ENCODE peak calls at places on chromosomes 2 and 18, in nine cellular contexts. D, M, N, Y, C, G, I, W and K are unnamed samples.

GRCh38 chr2:234722176-234722575 is 225.3 kb upstream of the ARL4C start:
- DNase-seq in D (no peak), M (no peak), N (no peak), Y (no peak), C (no peak), G (no peak), I (no peak), W (no peak), K (no peak)

GRCh38 chr2:18626256-18626668 is 36.9 kb upstream of the NT5C1B start:
- DNase-seq in D (no peak), M (no peak), N (no peak), Y (no peak), C (no peak), G (peak), I (no peak), W (no peak), K (no peak)

GRCh38 chr2:53473236-53473635 is 294.4 kb upstream of the CHAC2 start:
- DNase-seq in D (no peak), M (no peak), N (no peak), Y (no peak), C (no peak), G (peak), I (no peak), W (peak), K (no peak)

GRCh38 chr2:3460161-3460560 is 59.2 kb downstream of the ADI1 start:
- DNase-seq in D (no peak), M (no peak), N (no peak), Y (no peak), C (no peak), G (no peak), I (no peak), W (no peak), K (no peak)

GRCh38 chr2:144143294-144144092 is 376.4 kb downstream of the ZEB2 start:
- DNase-seq in D (no peak), M (no peak), N (no peak), Y (no peak), C (no peak), G (no peak), I (no peak), W (no peak), K (no peak)

GRCh38 chr2:234951386-234952269 is at the start of gene SH3BP4:
- DNase-seq in D (peak), M (no peak), N (peak), Y (no peak), C (peak), G (peak), I (no peak), W (peak), K (peak)

GRCh38 chr2:113376935-113377445 is 60.5 kb upstream of the ZNG1B start:
- DNase-seq in D (no peak), M (no peak), N (no peak), Y (no peak), C (no peak), G (no peak), I (no peak), W (peak), K (no peak)

GRCh38 chr2:171479154-171479814 is 43.0 kb upstream of the CYBRD1 start:
- DNase-seq in D (no peak), M (no peak), N (no peak), Y (no peak), C (no peak), G (peak), I (no peak), W (no peak), K (no peak)

GRCh38 chr18:63505566-63506335 is 29.0 kb downstream of the SERPINB5 start:
- DNase-seq in D (peak), M (peak), N (no peak), Y (no peak), C (no peak), G (peak), I (no peak), W (peak), K (no peak)

GRCh38 chr2:113084249-113085000 is 16.7 kb downstream of the IL1F10 start:
- DNase-seq in D (no peak), M (peak), N (no peak), Y (no peak), C (no peak), G (peak), I (no peak), W (peak), K (no peak)

GRCh38 chr2:205754924-205755321 is 72.6 kb downstream of the NRP2 start:
- DNase-seq in D (peak), M (peak), N (no peak), Y (no peak), C (no peak), G (peak), I (no peak), W (no peak), K (no peak)

GRCh38 chr18:28411806-28412205 is 234.9 kb upstream of the CDH2 start:
- DNase-seq in D (no peak), M (no peak), N (no peak), Y (no peak), C (no peak), G (no peak), I (no peak), W (no peak), K (no peak)

GRCh38 chr2:211766689-211767088 is 771.9 kb downstream of the ERBB4 start:
- DNase-seq in D (peak), M (no peak), N (peak), Y (no peak), C (no peak), G (peak), I (no peak), W (no peak), K (no peak)

GRCh38 chr2:199798881-199799580 is 52.0 kb downstream of the FTCDNL1 start:
- DNase-seq in D (no peak), M (no peak), N (no peak), Y (no peak), C (no peak), G (no peak), I (no peak), W (no peak), K (peak)

GRCh38 chr18:23003289-23003688 is 70.2 kb downstream of the RBBP8 start:
- DNase-seq in D (no peak), M (no peak), N (no peak), Y (no peak), C (no peak), G (no peak), I (no peak), W (no peak), K (no peak)

GRCh38 chr18:59564516-59564915 is 132.7 kb downstream of the CCBE1 start:
- DNase-seq in D (no peak), M (no peak), N (no peak), Y (no peak), C (no peak), G (no peak), I (no peak), W (no peak), K (no peak)

GRCh38 chr18:11393486-11393885 is 215.9 kb upstream of the SLC35G4 start:
- DNase-seq in D (no peak), M (no peak), N (no peak), Y (no peak), C (peak), G (no peak), I (no peak), W (no peak), K (no peak)

GRCh38 chr2:158633261-158633660 is 161.9 kb upstream of the DAPL1 start:
- DNase-seq in D (no peak), M (no peak), N (no peak), Y (no peak), C (no peak), G (no peak), I (no peak), W (no peak), K (no peak)

GRCh38 chr2:240207661-240208060 is 67.2 kb upstream of the OTOS start:
- DNase-seq in D (no peak), M (no peak), N (no peak), Y (no peak), C (no peak), G (no peak), I (no peak), W (no peak), K (no peak)

GRCh38 chr2:22904126-22904684 is 480.8 kb upstream of the KLHL29 start:
- DNase-seq in D (peak), M (no peak), N (no peak), Y (no peak), C (peak), G (peak), I (no peak), W (no peak), K (no peak)

GRCh38 chr2:226398580-226398979 is 401.0 kb downstream of the IRS1 start:
- DNase-seq in D (no peak), M (no peak), N (no peak), Y (no peak), C (no peak), G (no peak), I (no peak), W (no peak), K (no peak)

DNA sequence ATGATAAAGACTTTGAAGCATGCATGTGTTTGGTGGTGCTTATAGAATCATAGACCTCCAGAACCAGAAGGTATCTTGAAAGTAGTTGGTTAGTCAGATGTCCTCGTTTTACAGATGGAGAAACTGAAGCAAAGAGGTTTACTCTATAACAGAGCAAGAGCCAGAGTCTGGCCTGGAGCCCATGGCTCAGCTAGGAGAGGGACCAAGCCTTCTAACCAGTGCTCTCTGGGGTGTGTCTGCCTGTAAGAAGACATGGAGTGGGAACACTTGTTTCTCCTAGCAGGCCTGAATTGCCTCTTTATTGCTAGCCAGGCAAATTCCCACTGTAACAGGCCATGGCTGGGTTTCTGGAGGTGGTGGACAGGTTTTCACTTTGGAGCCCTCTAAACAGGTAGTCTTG is 67.9 kb downstream of the CD8B2 start:
- DNase-seq in D (no peak), M (no peak), N (no peak), Y (no peak), C (no peak), G (no peak), I (no peak), W (no peak), K (no peak)
- H3K27ac ChIP-seq in D (no peak), M (no peak), N (no peak), Y (no peak), C (no peak), G (no peak), I (no peak), W (no peak), K (no peak)

GRCh38 chr2:40372586-40372985 is 79.3 kb downstream of the SLC8A1 start:
- DNase-seq in D (no peak), M (no peak), N (no peak), Y (no peak), C (no peak), G (no peak), I (no peak), W (no peak), K (no peak)
- H3K27ac ChIP-seq in D (peak), M (no peak), N (no peak), Y (no peak), C (peak), G (no peak), I (no peak), W (no peak), K (no peak)

GRCh38 chr2:37657471-37657870 is 14.0 kb downstream of the CDC42EP3 start:
- DNase-seq in D (no peak), M (no peak), N (no peak), Y (no peak), C (no peak), G (no peak), I (no peak), W (peak), K (no peak)

GRCh38 chr2:37655442-37655841 is 16.0 kb downstream of the CDC42EP3 start:
- DNase-seq in D (no peak), M (no peak), N (no peak), Y (no peak), C (no peak), G (no peak), I (no peak), W (peak), K (no peak)

GRCh38 chr2:37659723-37660122 is 11.7 kb downstream of the CDC42EP3 start:
- DNase-seq in D (no peak), M (no peak), N (no peak), Y (no peak), C (no peak), G (no peak), I (no peak), W (peak), K (no peak)

GRCh38 chr2:37656512-37657423 is 14.7 kb downstream of the CDC42EP3 start:
- DNase-seq in D (no peak), M (no peak), N (no peak), Y (no peak), C (no peak), G (no peak), I (no peak), W (peak), K (no peak)

DNA sequence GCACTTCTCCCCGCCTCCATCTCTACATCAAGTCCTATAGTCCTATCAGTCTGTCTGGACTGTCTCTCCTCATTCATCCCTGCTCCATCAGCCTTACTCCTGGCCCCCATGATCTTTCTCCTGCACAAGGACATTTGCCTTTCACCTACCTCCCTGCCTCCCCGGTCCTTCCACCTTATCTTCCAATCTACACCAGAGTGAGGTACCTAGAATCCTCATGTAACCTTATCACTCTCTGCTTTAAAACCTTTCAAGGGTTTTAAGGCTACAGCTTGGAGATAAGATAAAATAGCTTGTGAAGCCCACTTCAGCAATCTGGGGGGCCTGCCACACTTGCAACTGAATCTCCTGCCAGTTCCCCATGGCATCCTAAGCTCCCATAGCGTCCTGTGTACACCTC is 12.8 kb downstream of the CDC42EP3 start:
- DNase-seq in D (no peak), M (no peak), N (no peak), Y (no peak), C (no peak), G (no peak), I (no peak), W (no peak), K (no peak)
- H3K27ac ChIP-seq in D (no peak), M (no peak), N (peak), Y (peak), C (peak), G (no peak), I (peak), W (no peak), K (no peak)

GRCh38 chr2:86788881-86789686 is 1.6 kb downstream of the CD8A start:
- DNase-seq in D (no peak), M (no peak), N (no peak), Y (no peak), C (no peak), G (no peak), I (no peak), W (no peak), K (no peak)
- H3K27ac ChIP-seq in D (peak), M (no peak), N (no peak), Y (no peak), C (no peak), G (no peak), I (no peak), W (no peak), K (no peak)

GRCh38 chr2:203772766-203773165 is 66.3 kb downstream of the CD28 start:
- DNase-seq in D (no peak), M (no peak), N (no peak), Y (no peak), C (no peak), G (no peak), I (no peak), W (no peak), K (no peak)
- H3K27ac ChIP-seq in D (no peak), M (no peak), N (no peak), Y (no peak), C (no peak), G (no peak), I (no peak), W (no peak), K (no peak)

DNA sequence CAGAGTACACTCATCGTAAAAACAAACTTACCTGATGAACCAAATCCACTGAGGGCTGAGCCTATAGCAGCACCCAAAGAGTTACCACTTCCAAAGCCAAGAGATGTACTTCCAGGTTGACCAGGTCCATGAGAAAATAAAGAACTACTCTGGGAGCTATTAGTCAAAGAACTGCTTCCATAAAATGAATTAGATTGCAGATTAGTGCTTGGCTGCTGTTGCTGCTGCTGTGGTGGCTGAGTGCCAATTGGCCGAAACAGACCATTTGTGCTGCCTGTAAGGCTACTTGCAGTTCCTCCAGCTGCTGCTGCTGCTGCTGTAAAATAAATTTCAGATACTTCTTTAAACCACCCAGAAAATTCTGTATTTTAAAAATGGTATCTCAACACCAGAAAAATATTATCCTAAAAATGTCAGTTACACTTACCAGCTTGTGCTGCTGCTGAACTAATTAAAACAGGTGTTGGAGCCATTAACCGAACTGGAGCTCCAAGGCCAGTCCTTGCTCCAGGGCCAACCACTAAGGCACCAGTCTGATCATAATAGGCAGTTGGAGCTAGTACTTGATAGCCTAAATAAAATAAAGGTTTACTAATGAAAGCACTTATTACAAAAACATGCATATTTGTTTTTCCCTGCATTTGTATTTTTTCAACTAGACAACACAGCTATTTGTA is 58.1 kb upstream of the SDC1 start:
- DNase-seq in D (no peak), M (no peak), N (no peak), Y (no peak), C (peak), G (no peak), I (no peak), W (no peak), K (peak)
- H3K27ac ChIP-seq in D (no peak), M (no peak), N (no peak), Y (no peak), C (no peak), G (no peak), I (no peak), W (no peak), K (no peak)

DNA sequence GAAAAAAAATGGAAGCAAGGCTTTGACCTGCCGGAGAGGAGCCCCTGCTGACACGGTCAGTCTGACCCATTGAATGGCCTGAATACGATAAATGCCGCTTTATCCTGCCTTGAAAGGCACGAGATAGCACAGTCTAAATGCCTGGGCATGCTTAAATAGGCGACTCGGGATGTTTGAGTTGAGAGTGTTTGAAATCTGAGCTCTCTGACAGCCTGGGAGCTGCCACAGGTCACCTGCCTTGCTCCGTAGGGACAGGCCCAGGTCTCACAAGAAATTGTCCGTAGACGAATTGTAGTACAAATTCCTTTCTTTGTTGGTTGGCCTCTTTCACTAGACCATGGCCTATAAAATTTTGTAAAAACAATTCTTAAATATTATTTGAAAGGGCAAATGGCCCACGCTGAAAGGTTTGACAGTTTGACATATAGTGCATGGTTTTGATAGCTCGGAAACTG is 72.8 kb downstream of the MEIS1 start:
- DNase-seq in D (no peak), M (no peak), N (no peak), Y (no peak), C (no peak), G (no peak), I (no peak), W (no peak), K (no peak)
- H3K27ac ChIP-seq in D (peak), M (no peak), N (no peak), Y (no peak), C (peak), G (no peak), I (no peak), W (no peak), K (no peak)

GRCh38 chr2:86488561-86489250 is 47.5 kb downstream of the KDM3A start:
- DNase-seq in D (no peak), M (no peak), N (no peak), Y (no peak), C (no peak), G (no peak), I (no peak), W (no peak), K (no peak)
- H3K27ac ChIP-seq in D (no peak), M (no peak), N (no peak), Y (no peak), C (no peak), G (no peak), I (no peak), W (no peak), K (peak)